ENCODE peak calls at places on chromosomes 7 and 10, in four cellular contexts. B is AG04449, L is IMR-90, T is tibial artery. X is an unnamed sample.

GRCh38 chr7:151453326-151453791 is 13.4 kb upstream of the CRYGN start:
- DNase-seq in B (no peak), L (no peak), T (no peak), X (no peak)

GRCh38 chr10:71838264-71839211 is 12.5 kb downstream of the PSAP start:
- DNase-seq in B (no peak), L (peak), T (no peak), X (no peak)

GRCh38 chr7:107924841-107925490 is 34.0 kb downstream of the DLD start:
- DNase-seq in B (no peak), L (no peak), T (no peak), X (no peak)

GRCh38 chr10:58653139-58653538 is 140.5 kb downstream of the BICC1 start:
- DNase-seq in B (no peak), L (peak), T (no peak), X (no peak)

GRCh38 chr7:123432601-123433000 is 101.8 kb downstream of the IQUB start:
- DNase-seq in B (no peak), L (no peak), T (no peak), X (no peak)

GRCh38 chr7:35802649-35803048 is 1.8 kb downstream of the SEPTIN7 start:
- DNase-seq in B (no peak), L (peak), T (no peak), X (no peak)

GRCh38 chr10:75111906-75112703 is 649 bp downstream of the SAMD8 start:
- DNase-seq in B (no peak), L (peak), T (peak), X (peak)

GRCh38 chr7:124550036-124550435 is 215.6 kb downstream of the GPR37 start:
- DNase-seq in B (no peak), L (peak), T (no peak), X (no peak)

GRCh38 chr7:144818516-144818915 is 17.3 kb downstream of the TPK1 start:
- DNase-seq in B (no peak), L (no peak), T (no peak), X (no peak)

GRCh38 chr10:111384556-111384955 is 307.7 kb downstream of the ADRA2A start:
- DNase-seq in B (no peak), L (no peak), T (no peak), X (no peak)

DNA sequence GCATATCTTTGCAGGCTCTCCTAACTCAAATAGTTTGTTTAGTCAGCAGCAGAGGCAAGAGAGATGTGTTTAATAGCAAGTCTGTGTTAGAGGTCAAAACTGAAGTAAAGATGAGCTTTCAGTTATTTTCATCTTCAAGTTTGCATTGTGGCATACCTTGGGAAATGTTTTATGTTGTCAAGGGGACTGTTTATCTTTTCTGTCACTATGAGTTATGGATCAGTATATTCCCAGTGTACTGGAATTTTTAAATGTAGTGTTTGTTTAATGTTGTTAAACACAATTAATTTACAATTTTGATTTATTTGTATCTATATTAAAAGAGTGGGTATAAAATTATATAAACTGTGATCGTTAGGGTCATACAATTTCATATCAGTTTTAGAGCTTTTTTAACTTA is 169.7 kb upstream of the PPP1R3A start:
- DNase-seq in B (no peak), L (no peak), T (no peak), X (no peak)
- H3K4me3 ChIP-seq in B (no peak), L (no peak), T (peak), X (peak)

GRCh38 chr7:135747366-135747765 is 1.2 kb downstream of the FAM180A start:
- DNase-seq in B (no peak), L (no peak), T (no peak), X (no peak)
- H3K4me3 ChIP-seq in B (no peak), L (no peak), T (peak), X (no peak)

GRCh38 chr10:79093658-79094411 is 25.1 kb downstream of the ZMIZ1 start:
- DNase-seq in B (no peak), L (peak), T (peak), X (peak)
- H3K4me3 ChIP-seq in B (no peak), L (no peak), T (no peak), X (no peak)

DNA sequence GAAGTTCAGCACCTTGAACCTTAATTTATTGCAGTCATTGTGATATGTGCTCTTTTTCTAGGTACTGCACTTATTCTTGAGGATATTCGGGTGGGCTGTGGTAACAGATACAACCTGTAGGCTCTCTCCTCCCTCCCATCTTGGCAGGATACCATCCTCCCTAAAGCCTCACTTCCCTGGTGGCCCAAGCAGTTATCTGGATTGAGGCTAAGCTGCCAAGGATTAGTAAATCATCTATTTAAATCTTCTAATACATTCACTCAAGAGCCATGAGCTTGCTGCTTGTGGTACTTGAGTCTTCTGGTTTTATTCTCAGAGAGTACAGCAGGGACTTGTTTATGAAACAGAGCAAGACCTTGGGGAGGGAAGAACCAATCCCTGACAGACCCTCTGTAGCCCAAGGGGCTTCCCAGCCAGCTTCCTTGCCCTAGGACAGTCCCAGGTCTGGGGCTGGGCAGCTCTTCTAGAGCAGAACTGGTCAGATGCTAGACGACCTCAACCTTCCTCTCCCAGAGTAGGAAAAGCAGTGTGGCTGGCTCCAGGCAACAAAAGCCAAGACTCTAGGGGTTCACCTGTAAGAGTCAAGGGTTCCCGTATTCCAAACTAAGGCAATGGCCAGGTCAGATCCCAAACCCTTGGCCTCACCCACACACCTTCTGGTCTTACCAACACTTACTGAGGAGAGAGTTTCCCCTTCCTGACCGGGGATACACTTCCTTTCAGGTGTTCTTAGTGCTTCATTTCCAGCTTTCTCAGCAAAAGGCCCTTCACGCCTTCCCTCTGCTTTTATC is 21.3 kb downstream of the WNT8B start:
- DNase-seq in B (no peak), L (no peak), T (no peak), X (no peak)
- H3K4me3 ChIP-seq in B (no peak), L (no peak), T (no peak), X (no peak)

DNA sequence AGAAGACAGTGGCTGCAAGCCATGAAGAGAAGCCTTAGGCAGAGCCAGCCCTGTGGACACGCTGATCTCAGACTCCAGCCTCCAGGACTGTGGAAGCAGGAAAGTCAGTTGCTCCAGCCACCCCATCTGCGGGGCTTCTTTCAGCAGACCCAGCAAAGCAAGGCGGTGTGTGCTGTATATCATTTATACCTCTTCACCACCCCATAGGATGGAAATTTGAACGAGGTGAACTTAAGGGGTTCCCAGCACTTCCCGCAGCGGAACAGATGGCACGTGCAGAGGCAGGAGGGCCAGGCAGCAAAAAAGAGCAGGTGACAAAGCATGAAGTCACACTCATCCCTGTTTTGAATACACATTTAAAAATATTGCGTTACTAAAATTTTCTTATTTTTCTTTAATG is 159.4 kb downstream of the ADARB2 start:
- DNase-seq in B (no peak), L (no peak), T (no peak), X (no peak)
- H3K4me3 ChIP-seq in B (no peak), L (no peak), T (no peak), X (no peak)

GRCh38 chr10:93067443-93068365 is 6.0 kb upstream of the CYP26A1 start:
- DNase-seq in B (no peak), L (no peak), T (no peak), X (no peak)
- H3K4me3 ChIP-seq in B (no peak), L (no peak), T (peak), X (no peak)